ENCODE peak calls at places on chromosomes 6 and 20, in eight cellular contexts. U, T, N, F, H, G, M and D are unnamed samples.

GRCh38 chr6:107179004-107179403 is 63.7 kb upstream of the BEND3 start:
- DNase-seq in H (no peak), F (no peak), N (no peak), U (no peak), T (no peak), G (peak), M (peak), D (peak)

GRCh38 chr6:108510461-108511319 is 50.0 kb upstream of the FOXO3 start:
- DNase-seq in G (no peak), M (no peak), F (no peak), T (no peak), U (no peak), H (no peak), N (no peak), D (no peak)

GRCh38 chr20:24969203-24970029 is 20.3 kb downstream of the CST7 start:
- DNase-seq in N (no peak), H (no peak), M (no peak), U (no peak), F (no peak), G (no peak), T (no peak), D (no peak)

GRCh38 chr6:62904687-62905086 is 306.6 kb upstream of the FKBP1C start:
- DNase-seq in G (no peak), T (no peak), F (no peak), M (no peak), H (no peak), U (no peak), N (no peak), D (no peak)

GRCh38 chr20:47727170-47727880 is 58.0 kb downstream of the SULF2 start:
- DNase-seq in G (no peak), N (peak), H (peak), T (no peak), F (peak), M (no peak), U (no peak), D (no peak)

GRCh38 chr6:39594304-39594703 is 130.9 kb downstream of the KIF6 start:
- DNase-seq in H (no peak), U (no peak), N (no peak), G (no peak), M (no peak), F (no peak), T (no peak), D (no peak)

GRCh38 chr6:136547336-136547735 is 2.9 kb downstream of the MAP7 start:
- DNase-seq in U (peak), T (peak), H (no peak), F (no peak), G (peak), M (peak), N (no peak), D (peak)

GRCh38 chr20:1166963-1167720 is 17.6 kb downstream of the TMEM74B start:
- DNase-seq in F (no peak), N (no peak), M (no peak), U (no peak), T (no peak), H (no peak), G (no peak), D (no peak)

GRCh38 chr20:22921595-22922421 is 113.3 kb upstream of the SSTR4 start:
- DNase-seq in U (peak), T (no peak), F (no peak), H (no peak), G (peak), N (no peak), M (peak), D (peak)

GRCh38 chr20:32610897-32611218 is 25.7 kb upstream of the NOL4L start:
- DNase-seq in G (no peak), N (no peak), H (no peak), T (no peak), F (no peak), U (no peak), M (no peak), D (no peak)

GRCh38 chr6:13005994-13006393 is 289.4 kb downstream of the PHACTR1 start:
- DNase-seq in F (no peak), H (no peak), U (no peak), G (no peak), T (no peak), N (no peak), M (no peak), D (no peak)

GRCh38 chr6:25404693-25405169 is 125.6 kb downstream of the CARMIL1 start:
- DNase-seq in G (no peak), F (no peak), M (peak), N (no peak), T (no peak), H (peak), U (no peak), D (peak)

GRCh38 chr6:108805611-108806181 is 42.5 kb upstream of the ARMC2 start:
- DNase-seq in U (no peak), F (no peak), T (no peak), G (no peak), N (no peak), M (no peak), H (no peak), D (no peak)

GRCh38 chr20:32581839-32582658 is 3.1 kb downstream of the NOL4L start:
- DNase-seq in M (no peak), G (no peak), H (no peak), T (no peak), N (no peak), U (no peak), F (no peak), D (no peak)

GRCh38 chr20:6898928-6899327 is 131.4 kb downstream of the BMP2 start:
- DNase-seq in F (no peak), G (no peak), U (no peak), H (no peak), M (no peak), N (no peak), T (no peak), D (no peak)